ENCODE peak calls at places on chromosomes 3 and 15, in seven cellular contexts. U is hepatic stellate cell; N is heart left ventricle; A is CD8-positive, alpha-beta T cell; Y is stimulated activated CD4-positive, alpha-beta T cell treated with anti-CD3 and anti-CD28 coated beads, Interleukin-1b, Interleukin-23, amount 100 ng/mL, for 1 hour; P is H54; C is right cardiac atrium. J is an unnamed sample.

GRCh38 chr15:49621327-49622210 is 721 bp downstream of the DTWD1 start:
- DNase-seq in U (no peak), N (no peak), A (no peak), Y (no peak), P (no peak), C (no peak), J (no peak)

GRCh38 chr15:80476036-80476435 is 71.9 kb downstream of the ARNT2 start:
- DNase-seq in U (no peak), N (no peak), A (no peak), Y (no peak), P (no peak), C (no peak), J (no peak)

GRCh38 chr15:92158426-92158825 is 235.3 kb upstream of the ST8SIA2 start:
- DNase-seq in U (no peak), N (no peak), A (peak), Y (peak), P (no peak), C (no peak), J (peak)

GRCh38 chr15:84749111-84749991 is 959 bp downstream of the ZNF592 start:
- DNase-seq in U (no peak), N (peak), A (peak), Y (no peak), P (no peak), C (peak), J (no peak)

GRCh38 chr3:9070961-9071360 is 107.7 kb upstream of the RAD18 start:
- DNase-seq in U (no peak), N (no peak), A (no peak), Y (no peak), P (no peak), C (no peak), J (no peak)

GRCh38 chr15:31497838-31498237 is 171.2 kb downstream of the KLF13 start:
- DNase-seq in U (no peak), N (no peak), A (no peak), Y (no peak), P (no peak), C (no peak), J (no peak)

GRCh38 chr15:38860253-38860652 is 295.6 kb upstream of the RASGRP1 start:
- DNase-seq in U (no peak), N (peak), A (no peak), Y (no peak), P (no peak), C (no peak), J (no peak)

GRCh38 chr15:85760049-85760448 is 34.7 kb downstream of the KLHL25 start:
- DNase-seq in U (no peak), N (no peak), A (no peak), Y (no peak), P (no peak), C (no peak), J (no peak)

GRCh38 chr15:40285151-40285898 is 2.5 kb upstream of the ANKRD63 start:
- DNase-seq in U (no peak), N (no peak), A (no peak), Y (no peak), P (no peak), C (no peak), J (no peak)

GRCh38 chr3:122676759-122677158 is 3.9 kb upstream of the PARP14 start:
- DNase-seq in U (no peak), N (no peak), A (no peak), Y (no peak), P (no peak), C (no peak), J (no peak)

GRCh38 chr3:46463120-46463867 is 1.4 kb downstream of the LTF start:
- DNase-seq in U (no peak), N (peak), A (peak), Y (no peak), P (no peak), C (peak), J (no peak)

GRCh38 chr3:138197058-138197457 is 10.0 kb downstream of the ARMC8 start:
- DNase-seq in U (peak), N (no peak), A (no peak), Y (no peak), P (no peak), C (peak), J (no peak)

GRCh38 chr3:108178676-108179075 is 43.5 kb downstream of the IFT57 start:
- DNase-seq in U (no peak), N (no peak), A (no peak), Y (no peak), P (no peak), C (no peak), J (no peak)

GRCh38 chr3:57896046-57896445 is 112.2 kb upstream of the FLNB start:
- DNase-seq in U (no peak), N (no peak), A (no peak), Y (no peak), P (no peak), C (no peak), J (no peak)

GRCh38 chr3:140023616-140024530 is 88.9 kb downstream of the CLSTN2 start:
- DNase-seq in U (no peak), N (no peak), A (no peak), Y (no peak), P (no peak), C (peak), J (no peak)

GRCh38 chr3:124768812-124769211 is 38.6 kb downstream of the UMPS start:
- DNase-seq in U (no peak), N (no peak), A (no peak), Y (no peak), P (peak), C (no peak), J (no peak)

GRCh38 chr3:78519281-78519680 is 1248.5 kb downstream of the ROBO1 start:
- DNase-seq in U (no peak), N (no peak), A (no peak), Y (no peak), P (no peak), C (no peak), J (no peak)

GRCh38 chr3:103794656-103795055 is 1359.8 kb downstream of the ZPLD1 start:
- DNase-seq in U (no peak), N (no peak), A (no peak), Y (no peak), P (no peak), C (no peak), J (no peak)

GRCh38 chr3:46882377-46883015 is 5.0 kb downstream of the PTH1R start:
- DNase-seq in U (no peak), N (no peak), A (no peak), Y (no peak), P (no peak), C (peak), J (no peak)

GRCh38 chr3:179266701-179267211 is 15.8 kb upstream of the KCNMB3 start:
- DNase-seq in U (no peak), N (peak), A (no peak), Y (no peak), P (no peak), C (no peak), J (no peak)

GRCh38 chr3:189900578-189900977 is 220.1 kb downstream of the P3H2 start:
- DNase-seq in U (no peak), N (no peak), A (no peak), Y (no peak), P (no peak), C (no peak), J (no peak)

GRCh38 chr3:138690036-138690435 is 81.5 kb downstream of the FAIM start:
- DNase-seq in U (no peak), N (no peak), A (no peak), Y (no peak), P (no peak), C (no peak), J (no peak)

GRCh38 chr3:116164039-116164438 is 281.2 kb downstream of the LSAMP start:
- DNase-seq in U (no peak), N (no peak), A (no peak), Y (no peak), P (no peak), C (no peak), J (no peak)

GRCh38 chr3:141367038-141367730 is 1.1 kb upstream of the ZBTB38 start:
- DNase-seq in U (peak), N (peak), A (no peak), Y (no peak), P (peak), C (no peak), J (peak)

GRCh38 chr3:162597221-162597620 is 1100.6 kb downstream of the OTOL1 start:
- DNase-seq in U (no peak), N (no peak), A (no peak), Y (no peak), P (no peak), C (no peak), J (no peak)